ENCODE peak calls at places on chromosomes 16 and 17, in five cellular contexts. D, J, Y, P and O are unnamed samples.

GRCh38 chr16:66342294-66342900 is 24.1 kb upstream of the CDH5 start:
- DNase-seq in P (peak; percentile 39), D (no peak), J (no peak), Y (peak; percentile 27), O (no peak)

GRCh38 chr16:22625948-22626347 is 115.3 kb downstream of the NPIPB5 start:
- DNase-seq in J (no peak), Y (no peak), P (no peak), D (no peak), O (no peak)

GRCh38 chr16:88464447-88465318 is 11.6 kb downstream of the ZFPM1 start:
- DNase-seq in Y (no peak), J (no peak), P (no peak), D (peak; percentile 48), O (peak; percentile 42)

GRCh38 chr17:66691644-66692500 is 143.0 kb upstream of the CACNG5 start:
- DNase-seq in Y (peak; percentile 45), P (no peak), D (peak; percentile 23), J (no peak), O (no peak)

GRCh38 chr16:27232061-27232841 is 28.9 kb downstream of the KDM8 start:
- DNase-seq in Y (no peak), D (no peak), P (no peak), J (no peak), O (peak; percentile 58)

GRCh38 chr17:7328840-7329359 is at the start of gene NEURL4:
- DNase-seq in D (no peak), Y (peak; percentile 40), P (no peak), J (no peak), O (no peak)

GRCh38 chr16:27269300-27270150 is 953 bp upstream of the NSMCE1 start:
- DNase-seq in Y (no peak), D (no peak), P (no peak), J (no peak), O (no peak)

GRCh38 chr16:3760518-3760917 is 43.2 kb upstream of the TRAP1 start:
- DNase-seq in Y (no peak), J (no peak), P (no peak), D (no peak), O (no peak)

GRCh38 chr17:22516861-22517636 is 824.7 kb downstream of the KCNJ18 start:
- DNase-seq in D (no peak), P (no peak), J (no peak), Y (no peak), O (no peak)

GRCh38 chr17:29078183-29079045 is 35.5 kb downstream of the PIPOX start:
- DNase-seq in P (no peak), Y (no peak), D (no peak), J (no peak), O (no peak)

GRCh38 chr17:73410586-73411329 is 99.0 kb upstream of the CDC42EP4 start:
- DNase-seq in P (no peak), Y (no peak), J (no peak), D (no peak), O (no peak)

GRCh38 chr17:60049936-60050335 is 28.8 kb downstream of the HEATR6 start:
- DNase-seq in P (no peak), D (no peak), J (no peak), Y (no peak), O (no peak)

GRCh38 chr17:28763804-28764266 is 20.0 kb downstream of the TRAF4 start:
- DNase-seq in Y (peak; percentile 94), J (peak; percentile 80), P (no peak), D (peak; percentile 63), O (no peak)

GRCh38 chr16:57865746-57866528 is 63.6 kb upstream of the KIFC3 start:
- DNase-seq in P (no peak), J (no peak), Y (no peak), D (no peak), O (no peak)

GRCh38 chr16:27762441-27762840 is 212.5 kb downstream of the KATNIP start:
- DNase-seq in D (no peak), P (no peak), Y (no peak), J (no peak), O (no peak)

GRCh38 chr17:1830288-1830687 is 483 bp downstream of the RPA1 start:
- DNase-seq in Y (peak; percentile 10), J (no peak), P (no peak), D (no peak), O (no peak)

GRCh38 chr17:28883967-28884702 is 13.4 kb downstream of the FLOT2 start:
- DNase-seq in P (no peak), D (no peak), Y (no peak), J (no peak), O (no peak)

GRCh38 chr17:50222922-50223321 is 21.5 kb upstream of the COL1A1 start:
- DNase-seq in P (no peak), D (no peak), Y (no peak), J (no peak), O (no peak)

GRCh38 chr16:8935989-8936388 is 27.7 kb downstream of the USP7 start:
- DNase-seq in J (no peak), D (no peak), Y (peak; percentile 51), P (no peak), O (peak; percentile 34)

GRCh38 chr16:89557230-89557935 is 3.1 kb upstream of the RPL13 start:
- DNase-seq in Y (peak; percentile 96), P (no peak), J (peak; percentile 76), D (peak; percentile 67), O (peak; percentile 65)

GRCh38 chr17:3866269-3866668 is 20.2 kb upstream of the NCBP3 start:
- DNase-seq in D (no peak), P (no peak), Y (no peak), J (no peak), O (no peak)

GRCh38 chr17:13598353-13599167 is 3.2 kb downstream of the HS3ST3A1 start:
- DNase-seq in D (no peak), J (no peak), P (no peak), Y (no peak), O (no peak)

GRCh38 chr17:64295146-64295545 is 32.1 kb upstream of the TEX2 start:
- DNase-seq in J (no peak), D (no peak), Y (no peak), P (no peak), O (no peak)

GRCh38 chr16:81515721-81516120 is 71.1 kb downstream of the CMIP start:
- DNase-seq in P (no peak), Y (no peak), D (no peak), J (no peak), O (no peak)

GRCh38 chr16:68539704-68540370 is 746 bp downstream of the ZFP90 start:
- DNase-seq in P (no peak), J (no peak), D (peak; percentile 33), Y (no peak), O (peak; percentile 31)

GRCh38 chr17:27633312-27634025 is 2.5 kb downstream of the LGALS9 start:
- DNase-seq in D (no peak), Y (peak; percentile 52), P (no peak), J (peak; percentile 40), O (no peak)

GRCh38 chr17:67993153-67993997 is 2.9 kb downstream of the C17orf58 start:
- DNase-seq in J (peak; percentile 87), D (peak; percentile 77), Y (peak; percentile 85), P (no peak), O (peak; percentile 91)

GRCh38 chr16:87229230-87230192 is 87.7 kb downstream of the C16orf95 start:
- DNase-seq in J (no peak), Y (no peak), D (no peak), P (no peak), O (no peak)

GRCh38 chr16:25626172-25626571 is 65.6 kb upstream of the HS3ST4 start:
- DNase-seq in D (no peak), J (no peak), P (no peak), Y (no peak), O (no peak)

GRCh38 chr17:39139137-39139516 is 12.3 kb downstream of the PLXDC1 start:
- DNase-seq in J (no peak), D (no peak), P (no peak), Y (no peak), O (no peak)

GRCh38 chr17:376936-377863 is 24.6 kb upstream of the RPH3AL start:
- DNase-seq in P (no peak), J (peak; percentile 85), Y (no peak), D (no peak), O (no peak)

GRCh38 chr17:6444573-6445335 is 499 bp downstream of the PIMREG start:
- DNase-seq in D (no peak), J (no peak), P (no peak), Y (no peak), O (no peak)

GRCh38 chr17:67779098-67779672 is 46.1 kb upstream of the BPTF start:
- DNase-seq in Y (peak; percentile 48), D (no peak), J (peak; percentile 64), P (peak; percentile 34), O (peak; percentile 24)

GRCh38 chr16:75801307-75801706 is 75.0 kb upstream of the CPHXL start:
- DNase-seq in P (no peak), D (no peak), J (no peak), Y (no peak), O (no peak)
- TF ChIP-seq CTCF in P (no peak), D (no peak), J (no peak), Y (no peak), O (no peak)

DNA sequence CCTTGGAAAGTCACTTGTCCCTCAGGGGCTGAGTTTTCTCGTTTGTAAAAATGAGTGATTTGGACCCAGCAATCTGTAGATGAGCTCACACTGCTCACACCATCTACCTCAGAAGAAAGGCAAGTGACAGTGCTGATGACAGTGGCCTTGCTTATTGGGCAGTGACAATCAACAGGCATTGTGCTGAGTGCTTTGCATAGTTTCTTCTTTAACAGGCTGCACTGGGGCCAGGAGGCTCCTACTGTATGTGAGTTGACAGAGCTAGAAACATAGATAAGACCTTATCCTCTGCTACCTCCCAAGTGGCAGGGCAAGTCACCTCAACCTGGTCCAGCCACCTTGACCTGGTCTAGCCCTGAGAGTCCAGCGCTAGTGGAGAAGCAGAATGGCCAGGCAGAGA is 29.7 kb upstream of the SLC12A3 start:
- DNase-seq in J (no peak), Y (no peak), D (no peak), P (no peak), O (no peak)
- TF ChIP-seq CTCF in J (no peak), Y (no peak), D (no peak), P (no peak), O (no peak)

DNA sequence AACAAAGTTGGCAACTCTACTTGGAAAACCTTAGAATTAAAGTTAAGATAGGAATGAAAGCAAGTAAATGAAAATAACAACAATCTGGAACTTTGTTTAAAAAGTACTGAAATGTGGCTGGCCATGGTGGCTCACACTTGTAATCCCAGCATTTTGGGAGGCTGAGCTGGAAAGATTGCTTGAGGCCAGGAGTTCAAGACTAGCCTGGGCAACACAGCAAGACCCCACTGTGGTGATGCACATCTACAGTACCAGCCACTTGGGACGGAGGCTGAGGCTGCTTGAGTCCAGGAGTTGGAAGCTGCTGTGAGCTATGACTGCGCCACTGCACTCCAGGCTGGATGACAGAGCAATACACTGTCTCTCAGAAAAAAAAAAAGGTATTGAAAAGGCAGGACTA is 51.7 kb downstream of the SYNRG start:
- DNase-seq in J (no peak), Y (no peak), P (no peak), D (no peak), O (no peak)
- TF ChIP-seq CTCF in J (no peak), Y (no peak), P (no peak), D (no peak), O (no peak)

DNA sequence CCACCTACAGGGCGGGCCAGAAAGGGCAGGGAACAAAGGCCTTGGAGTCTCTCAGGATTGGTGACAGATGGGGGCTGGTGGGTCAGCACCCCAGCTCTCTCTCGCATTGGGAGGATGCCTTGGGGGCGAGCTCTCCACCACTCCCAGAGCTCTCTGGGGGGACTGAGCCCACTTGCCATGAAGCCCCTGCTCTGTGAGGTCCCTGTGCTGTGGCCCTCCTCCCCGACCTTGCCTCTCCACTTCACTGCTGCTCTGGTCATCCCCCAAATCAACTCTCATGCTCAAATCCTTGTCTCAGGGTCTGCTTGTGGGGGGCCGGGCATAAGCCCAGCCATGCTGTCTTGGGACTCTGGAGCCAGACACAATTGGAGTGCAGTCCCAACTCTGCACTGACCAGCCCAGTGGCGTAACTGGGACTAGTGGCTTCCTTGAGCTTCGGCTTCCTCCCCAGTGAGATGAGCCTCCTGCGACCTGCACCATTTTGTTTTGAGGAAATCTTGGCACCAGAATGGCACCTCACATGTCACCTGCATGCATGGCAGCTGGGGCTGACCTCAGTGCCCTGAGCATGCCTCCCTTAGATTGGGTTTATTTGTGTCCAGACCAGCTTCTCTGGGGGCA is 184.5 kb downstream of the IRF8 start:
- DNase-seq in P (no peak), J (no peak), D (no peak), Y (no peak), O (no peak)
- TF ChIP-seq CTCF in P (no peak), J (no peak), D (no peak), Y (no peak), O (no peak)